ENCODE peak calls at places on chromosomes 1 and 21, in seven cellular contexts. One of them, this sample, is unnamed.
A peak's percentile ranks its signal among the peaks of the same experiment; 100 is the strongest.

GRCh38 chr1:24724345-24725208 is 20.7 kb upstream of the CLIC4 start:
- DNase-seq in PC-3: peak; percentile 87
- DNase-seq in GM23338: peak; percentile 58
- DNase-seq in hepatocyte: peak; percentile 42
- DNase-seq in GM23248: peak; percentile 43
- DNase-seq in PC-9: peak; percentile 87
- DNase-seq in SK-N-SH: no peak
- DNase-seq in this sample: no peak

GRCh38 chr1:109191377-109191776 is 22.3 kb upstream of the SARS1 start:
- DNase-seq in PC-3: no peak
- DNase-seq in GM23338: peak; percentile 44
- DNase-seq in hepatocyte: no peak
- DNase-seq in GM23248: peak; percentile 22
- DNase-seq in PC-9: no peak
- DNase-seq in SK-N-SH: no peak
- DNase-seq in this sample: no peak

GRCh38 chr1:42733415-42734200 is 6.4 kb downstream of the CLDN19 start:
- DNase-seq in PC-3: no peak
- DNase-seq in GM23338: no peak
- DNase-seq in hepatocyte: no peak
- DNase-seq in GM23248: no peak
- DNase-seq in PC-9: no peak
- DNase-seq in SK-N-SH: peak; percentile 1
- DNase-seq in this sample: no peak

GRCh38 chr1:225437710-225438437 is 10.0 kb upstream of the LBR start:
- DNase-seq in PC-3: peak; percentile 61
- DNase-seq in GM23338: peak; percentile 61
- DNase-seq in hepatocyte: no peak
- DNase-seq in GM23248: peak; percentile 48
- DNase-seq in PC-9: no peak
- DNase-seq in SK-N-SH: no peak
- DNase-seq in this sample: no peak

GRCh38 chr1:109764561-109765482 is 1.1 kb upstream of the EPS8L3 start:
- DNase-seq in PC-3: no peak
- DNase-seq in GM23338: no peak
- DNase-seq in hepatocyte: no peak
- DNase-seq in GM23248: no peak
- DNase-seq in PC-9: no peak
- DNase-seq in SK-N-SH: no peak
- DNase-seq in this sample: no peak

GRCh38 chr1:212612251-212612961 is 3.8 kb downstream of the ATF3 start:
- DNase-seq in PC-3: no peak
- DNase-seq in GM23338: no peak
- DNase-seq in hepatocyte: no peak
- DNase-seq in GM23248: peak; percentile 55
- DNase-seq in PC-9: no peak
- DNase-seq in SK-N-SH: no peak
- DNase-seq in this sample: no peak

GRCh38 chr1:239944666-239945065 is 147.0 kb upstream of the FMN2 start:
- DNase-seq in PC-3: no peak
- DNase-seq in GM23338: no peak
- DNase-seq in hepatocyte: no peak
- DNase-seq in GM23248: no peak
- DNase-seq in PC-9: no peak
- DNase-seq in SK-N-SH: no peak
- DNase-seq in this sample: no peak

GRCh38 chr1:109786531-109787021 is 22.9 kb upstream of the EPS8L3 start:
- DNase-seq in PC-3: peak; percentile 70
- DNase-seq in GM23338: no peak
- DNase-seq in hepatocyte: peak; percentile 57
- DNase-seq in GM23248: peak; percentile 34
- DNase-seq in PC-9: peak; percentile 95
- DNase-seq in SK-N-SH: no peak
- DNase-seq in this sample: no peak

GRCh38 chr1:206658264-206658980 is 23.1 kb downstream of the DYRK3 start:
- DNase-seq in PC-3: no peak
- DNase-seq in GM23338: peak; percentile 88
- DNase-seq in hepatocyte: peak; percentile 48
- DNase-seq in GM23248: peak; percentile 43
- DNase-seq in PC-9: no peak
- DNase-seq in SK-N-SH: peak; percentile 70
- DNase-seq in this sample: peak; percentile 54

GRCh38 chr21:44011774-44012473 is at the start of gene TRAPPC10:
- DNase-seq in PC-3: peak; percentile 92
- DNase-seq in GM23338: peak; percentile 88
- DNase-seq in hepatocyte: peak; percentile 94
- DNase-seq in GM23248: peak; percentile 96
- DNase-seq in PC-9: peak; percentile 59
- DNase-seq in SK-N-SH: peak; percentile 96
- DNase-seq in this sample: peak; percentile 95

GRCh38 chr1:35305383-35305782 is 36.9 kb downstream of the ZMYM4 start:
- DNase-seq in PC-3: no peak
- DNase-seq in GM23338: no peak
- DNase-seq in hepatocyte: no peak
- DNase-seq in GM23248: no peak
- DNase-seq in PC-9: no peak
- DNase-seq in SK-N-SH: no peak
- DNase-seq in this sample: no peak

GRCh38 chr1:85465099-85465790 is at the start of gene DDAH1:
- DNase-seq in PC-3: peak; percentile 75
- DNase-seq in GM23338: peak; percentile 79
- DNase-seq in hepatocyte: peak; percentile 87
- DNase-seq in GM23248: peak; percentile 89
- DNase-seq in PC-9: peak; percentile 57
- DNase-seq in SK-N-SH: peak; percentile 93
- DNase-seq in this sample: peak; percentile 70

GRCh38 chr1:7432102-7432895 is 338.8 kb upstream of the VAMP3 start:
- DNase-seq in PC-3: no peak
- DNase-seq in GM23338: no peak
- DNase-seq in hepatocyte: no peak
- DNase-seq in GM23248: no peak
- DNase-seq in PC-9: no peak
- DNase-seq in SK-N-SH: no peak
- DNase-seq in this sample: no peak

GRCh38 chr1:223531742-223532341 is 133.7 kb downstream of the CAPN8 start:
- DNase-seq in PC-3: peak; percentile 79
- DNase-seq in GM23338: peak; percentile 87
- DNase-seq in hepatocyte: peak; percentile 68
- DNase-seq in GM23248: peak; percentile 49
- DNase-seq in PC-9: peak; percentile 46
- DNase-seq in SK-N-SH: peak; percentile 59
- DNase-seq in this sample: peak; percentile 46

GRCh38 chr1:160095382-160096105 is 2.9 kb downstream of the IGSF8 start:
- DNase-seq in PC-3: no peak
- DNase-seq in GM23338: peak; percentile 87
- DNase-seq in hepatocyte: no peak
- DNase-seq in GM23248: no peak
- DNase-seq in PC-9: no peak
- DNase-seq in SK-N-SH: no peak
- DNase-seq in this sample: no peak

GRCh38 chr1:207869859-207870258 is 41.1 kb downstream of the CD34 start:
- DNase-seq in PC-3: no peak
- DNase-seq in GM23338: no peak
- DNase-seq in hepatocyte: peak; percentile 44
- DNase-seq in GM23248: no peak
- DNase-seq in PC-9: no peak
- DNase-seq in SK-N-SH: no peak
- DNase-seq in this sample: no peak

GRCh38 chr1:202157945-202158344 is 2.5 kb downstream of the PTPN7 start:
- DNase-seq in PC-3: no peak
- DNase-seq in GM23338: no peak
- DNase-seq in hepatocyte: no peak
- DNase-seq in GM23248: no peak
- DNase-seq in PC-9: no peak
- DNase-seq in SK-N-SH: no peak
- DNase-seq in this sample: no peak

GRCh38 chr1:159851386-159851785 is 11.1 kb downstream of the VSIG8 start:
- DNase-seq in PC-3: no peak
- DNase-seq in GM23338: peak; percentile 52
- DNase-seq in hepatocyte: no peak
- DNase-seq in GM23248: no peak
- DNase-seq in PC-9: no peak
- DNase-seq in SK-N-SH: no peak
- DNase-seq in this sample: peak; percentile 42

GRCh38 chr1:184025242-184025675 is 12.3 kb downstream of the COLGALT2 start:
- DNase-seq in PC-3: peak; percentile 70
- DNase-seq in GM23338: peak; percentile 45
- DNase-seq in hepatocyte: peak; percentile 18
- DNase-seq in GM23248: peak; percentile 94
- DNase-seq in PC-9: peak; percentile 73
- DNase-seq in SK-N-SH: no peak
- DNase-seq in this sample: peak; percentile 25

GRCh38 chr1:21904725-21905520 is 32.2 kb downstream of the HSPG2 start:
- DNase-seq in PC-3: peak; percentile 72
- DNase-seq in GM23338: no peak
- DNase-seq in hepatocyte: peak; percentile 83
- DNase-seq in GM23248: peak; percentile 92
- DNase-seq in PC-9: peak; percentile 79
- DNase-seq in SK-N-SH: no peak
- DNase-seq in this sample: no peak

GRCh38 chr1:89630046-89630445 is 2.9 kb upstream of the LRRC8C start:
- DNase-seq in PC-3: no peak
- DNase-seq in GM23338: no peak
- DNase-seq in hepatocyte: no peak
- DNase-seq in GM23248: no peak
- DNase-seq in PC-9: no peak
- DNase-seq in SK-N-SH: no peak
- DNase-seq in this sample: no peak

GRCh38 chr1:31860576-31860975 is 44.8 kb upstream of the SPOCD1 start:
- DNase-seq in PC-3: no peak
- DNase-seq in GM23338: no peak
- DNase-seq in hepatocyte: no peak
- DNase-seq in GM23248: no peak
- DNase-seq in PC-9: no peak
- DNase-seq in SK-N-SH: no peak
- DNase-seq in this sample: no peak
- H2AFZ ChIP-seq in PC-3: no peak overlapping the region
- H2AFZ ChIP-seq in GM23338: no peak overlapping the region
- H2AFZ ChIP-seq in hepatocyte: no peak overlapping the region
- H2AFZ ChIP-seq in GM23248: peak overlapping the region; percentile 56
- H2AFZ ChIP-seq in PC-9: no peak overlapping the region
- H2AFZ ChIP-seq in SK-N-SH: no peak overlapping the region
- H2AFZ ChIP-seq in this sample: no peak overlapping the region

GRCh38 chr1:245572709-245573108 is 417.9 kb downstream of the KIF26B start:
- DNase-seq in PC-3: no peak
- DNase-seq in GM23338: no peak
- DNase-seq in hepatocyte: no peak
- DNase-seq in GM23248: no peak
- DNase-seq in PC-9: no peak
- DNase-seq in SK-N-SH: no peak
- DNase-seq in this sample: no peak

GRCh38 chr1:245571872-245572294 is 417.1 kb downstream of the KIF26B start:
- DNase-seq in PC-3: no peak
- DNase-seq in GM23338: no peak
- DNase-seq in hepatocyte: no peak
- DNase-seq in GM23248: no peak
- DNase-seq in PC-9: no peak
- DNase-seq in SK-N-SH: peak; percentile 82
- DNase-seq in this sample: no peak

GRCh38 chr1:245561659-245562234 is 407.0 kb downstream of the KIF26B start:
- DNase-seq in PC-3: no peak
- DNase-seq in GM23338: no peak
- DNase-seq in hepatocyte: no peak
- DNase-seq in GM23248: no peak
- DNase-seq in PC-9: no peak
- DNase-seq in SK-N-SH: no peak
- DNase-seq in this sample: no peak

DNA sequence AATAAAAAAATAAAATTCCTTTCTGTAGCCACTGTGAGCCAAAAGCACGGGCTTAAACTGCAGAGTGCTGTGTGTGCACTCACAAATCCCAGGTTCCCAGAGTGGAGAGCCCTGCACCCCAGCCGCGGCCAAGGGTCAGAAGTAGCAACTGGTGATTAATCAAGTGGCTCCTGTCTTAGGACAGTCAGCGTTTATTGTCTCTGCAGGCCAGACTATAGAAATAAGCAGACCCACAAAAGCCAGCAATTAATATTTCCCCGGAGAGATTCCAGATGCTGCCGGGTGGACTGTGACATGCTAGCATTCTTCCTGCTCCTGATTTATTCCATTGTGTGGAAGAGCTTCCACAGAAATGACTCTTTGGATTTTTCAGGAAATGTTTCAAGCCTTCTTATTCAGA is 412.2 kb downstream of the KIF26B start:
- DNase-seq in PC-3: no peak
- DNase-seq in GM23338: no peak
- DNase-seq in hepatocyte: peak; percentile 18
- DNase-seq in GM23248: peak; percentile 45
- DNase-seq in PC-9: no peak
- DNase-seq in SK-N-SH: peak; percentile 82
- DNase-seq in this sample: no peak
- H3K9me2 ChIP-seq in PC-3: no peaks in the 10 kb centered on the region
- H3K9me2 ChIP-seq in GM23338: no peaks in the 10 kb centered on the region
- H3K9me2 ChIP-seq in hepatocyte: no peaks in the 10 kb centered on the region
- H3K9me2 ChIP-seq in GM23248: no peaks in the 10 kb centered on the region
- H3K9me2 ChIP-seq in PC-9: no peaks in the 10 kb centered on the region
- H3K9me2 ChIP-seq in SK-N-SH: no peaks in the 10 kb centered on the region
- H3K9me2 ChIP-seq in this sample: no peaks in the 10 kb centered on the region

GRCh38 chr1:246773213-246773641 is 49.0 kb downstream of the SCCPDH start:
- DNase-seq in PC-3: peak; percentile 23
- DNase-seq in GM23338: no peak
- DNase-seq in hepatocyte: no peak
- DNase-seq in GM23248: no peak
- DNase-seq in PC-9: no peak
- DNase-seq in SK-N-SH: no peak
- DNase-seq in this sample: peak; percentile 83

GRCh38 chr1:246771366-246771765 is 47.2 kb downstream of the SCCPDH start:
- DNase-seq in PC-3: no peak
- DNase-seq in GM23338: no peak
- DNase-seq in hepatocyte: no peak
- DNase-seq in GM23248: no peak
- DNase-seq in PC-9: no peak
- DNase-seq in SK-N-SH: no peak
- DNase-seq in this sample: no peak

GRCh38 chr1:246769306-246769705 is 45.1 kb downstream of the SCCPDH start:
- DNase-seq in PC-3: no peak
- DNase-seq in GM23338: no peak
- DNase-seq in hepatocyte: no peak
- DNase-seq in GM23248: peak; percentile 99
- DNase-seq in PC-9: no peak
- DNase-seq in SK-N-SH: no peak
- DNase-seq in this sample: no peak

GRCh38 chr1:246775531-246776385 is 51.5 kb downstream of the SCCPDH start:
- DNase-seq in PC-3: no peak
- DNase-seq in GM23338: no peak
- DNase-seq in hepatocyte: no peak
- DNase-seq in GM23248: no peak
- DNase-seq in PC-9: no peak
- DNase-seq in SK-N-SH: no peak
- DNase-seq in this sample: no peak

GRCh38 chr1:246772686-246773085 is 48.5 kb downstream of the SCCPDH start:
- DNase-seq in PC-3: no peak
- DNase-seq in GM23338: no peak
- DNase-seq in hepatocyte: no peak
- DNase-seq in GM23248: no peak
- DNase-seq in PC-9: no peak
- DNase-seq in SK-N-SH: no peak
- DNase-seq in this sample: no peak
- H2AFZ ChIP-seq in PC-3: no peak overlapping the region
- H2AFZ ChIP-seq in GM23338: no peak overlapping the region
- H2AFZ ChIP-seq in hepatocyte: no peak overlapping the region
- H2AFZ ChIP-seq in GM23248: no peak overlapping the region
- H2AFZ ChIP-seq in PC-9: no peak overlapping the region
- H2AFZ ChIP-seq in SK-N-SH: no peak overlapping the region
- H2AFZ ChIP-seq in this sample: no peak overlapping the region

GRCh38 chr21:14495075-14495474 is 51.0 kb downstream of the SAMSN1 start:
- DNase-seq in PC-3: no peak
- DNase-seq in GM23338: no peak
- DNase-seq in hepatocyte: no peak
- DNase-seq in GM23248: no peak
- DNase-seq in PC-9: no peak
- DNase-seq in SK-N-SH: no peak
- DNase-seq in this sample: no peak

GRCh38 chr21:14500873-14501272 is 45.2 kb downstream of the SAMSN1 start:
- DNase-seq in PC-3: no peak
- DNase-seq in GM23338: no peak
- DNase-seq in hepatocyte: no peak
- DNase-seq in GM23248: no peak
- DNase-seq in PC-9: no peak
- DNase-seq in SK-N-SH: no peak
- DNase-seq in this sample: no peak
- H3K9me2 ChIP-seq in PC-3: no peaks in the 10 kb centered on the region
- H3K9me2 ChIP-seq in GM23338: peaks cover 4% of the 10 kb centered on the region
- H3K9me2 ChIP-seq in hepatocyte: no peaks in the 10 kb centered on the region
- H3K9me2 ChIP-seq in GM23248: peaks cover 3% of the 10 kb centered on the region
- H3K9me2 ChIP-seq in PC-9: no peaks in the 10 kb centered on the region
- H3K9me2 ChIP-seq in SK-N-SH: no peaks in the 10 kb centered on the region
- H3K9me2 ChIP-seq in this sample: no peaks in the 10 kb centered on the region

This sample was measured in MM.1S.